ENCODE peak calls at places on chromosomes 11 and 22, in four cellular contexts. H is K562, S is HepG2, O is H1. Z is an unnamed sample.

GRCh38 chr11:12376259-12376971 is 956 bp upstream of the PARVA start:
- DNase-seq in H (no peak), S (no peak), O (no peak), Z (no peak)

GRCh38 chr11:88195908-88196307 is 20.7 kb upstream of the RAB38 start:
- DNase-seq in H (no peak), S (no peak), O (no peak), Z (no peak)

GRCh38 chr11:125423247-125423849 is 72.7 kb downstream of the FEZ1 start:
- DNase-seq in H (peak; percentile 39), S (peak; percentile 7), O (no peak), Z (peak; percentile 19)

GRCh38 chr11:110762596-110762995 is 50.4 kb upstream of the ARHGAP20 start:
- DNase-seq in H (no peak), S (no peak), O (no peak), Z (no peak)

GRCh38 chr11:91066648-91067047 is 843.8 kb upstream of the CHORDC1 start:
- DNase-seq in H (no peak), S (no peak), O (no peak), Z (no peak)

GRCh38 chr22:30357650-30358215 is 926 bp downstream of the CCDC157 start:
- DNase-seq in H (no peak), S (no peak), O (no peak), Z (no peak)

GRCh38 chr11:32087602-32088001 is 3.3 kb upstream of the RCN1 start:
- DNase-seq in H (no peak), S (no peak), O (no peak), Z (no peak)

GRCh38 chr11:10208045-10208674 is 85.9 kb downstream of the SBF2 start:
- DNase-seq in H (peak; percentile 45), S (peak; percentile 41), O (no peak), Z (peak; percentile 58)

GRCh38 chr11:95231881-95232605 is 1.0 kb upstream of the SESN3 start:
- DNase-seq in H (no peak), S (no peak), O (peak; percentile 79), Z (no peak)

GRCh38 chr11:47617417-47617809 is 23.2 kb upstream of the C1QTNF4 start:
- DNase-seq in H (no peak), S (no peak), O (no peak), Z (no peak)

GRCh38 chr11:40130427-40130826 is 1329.0 kb downstream of the LRRC4C start:
- DNase-seq in H (no peak), S (no peak), O (peak; percentile 47), Z (no peak)

GRCh38 chr11:36775157-36775556 is 177.1 kb upstream of the RAG2 start:
- DNase-seq in H (no peak), S (no peak), O (no peak), Z (no peak)

GRCh38 chr11:18590573-18590972 is 2.0 kb upstream of the UEVLD start:
- DNase-seq in H (no peak), S (no peak), O (peak; percentile 13), Z (no peak)

GRCh38 chr11:44628730-44629361 is 63.4 kb downstream of the CD82 start:
- DNase-seq in H (no peak), S (no peak), O (peak; percentile 35), Z (no peak)

GRCh38 chr11:75275581-75275980 is 35.0 kb downstream of the TPBGL start:
- DNase-seq in H (no peak), S (no peak), O (no peak), Z (no peak)

GRCh38 chr11:32002311-32002710 is 88.6 kb upstream of the RCN1 start:
- DNase-seq in H (no peak), S (no peak), O (no peak), Z (no peak)

GRCh38 chr11:6693342-6694228 is 10.4 kb upstream of the MRPL17 start:
- DNase-seq in H (no peak), S (no peak), O (no peak), Z (peak; percentile 37)

GRCh38 chr22:24459911-24460310 is 32.5 kb downstream of the ADORA2A start:
- DNase-seq in H (no peak), S (no peak), O (no peak), Z (no peak)

GRCh38 chr22:24455039-24455438 is 27.6 kb downstream of the ADORA2A start:
- DNase-seq in H (no peak), S (no peak), O (no peak), Z (no peak)

GRCh38 chr22:24457894-24458293 is 30.5 kb downstream of the ADORA2A start:
- DNase-seq in H (no peak), S (no peak), O (no peak), Z (no peak)

GRCh38 chr22:24453853-24454252 is 26.5 kb downstream of the ADORA2A start:
- DNase-seq in H (no peak), S (no peak), O (no peak), Z (no peak)

GRCh38 chr22:24455751-24456426 is 28.5 kb downstream of the ADORA2A start:
- DNase-seq in H (peak; percentile 43), S (peak; percentile 47), O (no peak), Z (no peak)
- TF ChIP-seq JUND in H (no peak), S (no peak), O (no peak), Z (no peak)

GRCh38 chr11:122632178-122632824 is 23.2 kb upstream of the UBASH3B start:
- DNase-seq in H (no peak), S (no peak), O (no peak), Z (no peak)

GRCh38 chr11:122628691-122629555 is 26.6 kb upstream of the UBASH3B start:
- DNase-seq in H (peak; percentile 59), S (peak; percentile 65), O (peak; percentile 86), Z (peak; percentile 64)

GRCh38 chr11:122634507-122634906 is 21.0 kb upstream of the UBASH3B start:
- DNase-seq in H (no peak), S (no peak), O (peak; percentile 68), Z (no peak)

GRCh38 chr11:122637538-122637937 is 18.0 kb upstream of the UBASH3B start:
- DNase-seq in H (no peak), S (no peak), O (no peak), Z (no peak)

GRCh38 chr11:122633219-122633829 is 22.2 kb upstream of the UBASH3B start:
- DNase-seq in H (no peak), S (peak; percentile 62), O (no peak), Z (no peak)
- TF ChIP-seq FOSL1 in H (no peak), S (no peak), O (no peak), Z (no peak)

DNA sequence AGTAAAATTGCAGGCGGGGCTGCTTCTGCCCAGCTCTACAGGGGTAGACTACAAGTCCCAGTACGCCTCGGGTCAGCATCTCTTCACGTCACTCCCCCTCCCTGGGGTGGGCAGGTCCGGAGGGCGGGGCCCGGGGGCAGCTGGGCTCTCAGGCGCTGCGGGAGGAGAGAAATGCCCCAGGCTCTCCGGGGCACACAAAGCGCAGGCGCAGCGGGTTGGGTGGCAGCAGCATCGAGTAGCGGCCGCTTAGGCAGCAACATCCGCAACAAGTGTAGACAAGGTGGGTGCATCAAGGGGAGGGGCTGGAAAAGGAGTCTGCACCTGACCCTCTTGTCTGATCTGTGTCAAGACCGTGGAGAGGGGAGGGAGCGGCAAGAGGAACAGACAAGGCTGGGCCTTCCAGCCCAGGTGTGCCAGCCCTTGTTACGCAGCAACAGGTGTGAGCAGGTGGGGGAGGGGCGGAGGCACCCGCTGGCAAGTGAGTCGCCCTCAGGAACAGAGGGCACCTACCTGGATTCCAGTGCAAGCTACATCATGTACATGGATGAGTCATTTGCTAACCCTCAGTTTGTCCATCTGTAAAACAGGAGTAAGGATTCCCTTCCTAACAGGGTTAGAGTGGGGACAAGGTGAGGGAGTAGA is 1.2 kb downstream of the PLEKHB1 start:
- DNase-seq in H (peak; percentile 84), S (peak; percentile 90), O (peak; percentile 96), Z (peak; percentile 86)
- TF ChIP-seq JUND in H (no peak), S (no peak), O (no peak), Z (no peak)

GRCh38 chr22:20516399-20516798 is 9.0 kb downstream of the MED15 start:
- DNase-seq in H (no peak), S (no peak), O (no peak), Z (no peak)

GRCh38 chr22:20517841-20518592 is 10.6 kb downstream of the MED15 start:
- DNase-seq in H (no peak), S (no peak), O (no peak), Z (no peak)

GRCh38 chr22:20517422-20517821 is 10.0 kb downstream of the MED15 start:
- DNase-seq in H (no peak), S (no peak), O (no peak), Z (no peak)

GRCh38 chr22:20511578-20512259 is 4.3 kb downstream of the MED15 start:
- DNase-seq in H (no peak), S (no peak), O (no peak), Z (no peak)

GRCh38 chr22:20514658-20515406 is 7.4 kb downstream of the MED15 start:
- DNase-seq in H (no peak), S (no peak), O (no peak), Z (no peak)
- TF ChIP-seq FOSL1 in H (no peak), S (no peak), O (no peak), Z (no peak)